ENCODE peak calls at places on chromosome 4, in four cellular contexts. One of them, this sample, is unnamed.

GRCh38 chr4:30722916-30723270 is 2.7 kb downstream of the PCDH7 start:
- DNase-seq in tibial nerve: no peak
- DNase-seq in H9: peak; percentile 41
- DNase-seq in stomach: no peak
- DNase-seq in this sample: no peak

GRCh38 chr4:86453044-86453501 is 93.2 kb upstream of the MAPK10 start:
- DNase-seq in tibial nerve: no peak
- DNase-seq in H9: no peak
- DNase-seq in stomach: no peak
- DNase-seq in this sample: peak; percentile 47

GRCh38 chr4:752196-752861 is 46.7 kb downstream of the PCGF3 start:
- DNase-seq in tibial nerve: no peak
- DNase-seq in H9: no peak
- DNase-seq in stomach: no peak
- DNase-seq in this sample: no peak

GRCh38 chr4:8831221-8832129 is 40.2 kb downstream of the HMX1 start:
- DNase-seq in tibial nerve: no peak
- DNase-seq in H9: no peak
- DNase-seq in stomach: peak; percentile 22
- DNase-seq in this sample: no peak

GRCh38 chr4:116925900-116926457 is 159.4 kb downstream of the TRAM1L1 start:
- DNase-seq in tibial nerve: no peak
- DNase-seq in H9: peak; percentile 63
- DNase-seq in stomach: peak; percentile 39
- DNase-seq in this sample: peak; percentile 10

GRCh38 chr4:61468091-61468720 is 268.1 kb downstream of the ADGRL3 start:
- DNase-seq in tibial nerve: no peak
- DNase-seq in H9: no peak
- DNase-seq in stomach: no peak
- DNase-seq in this sample: no peak

GRCh38 chr4:150447356-150447755 is 134.6 kb upstream of the MAB21L2 start:
- DNase-seq in tibial nerve: no peak
- DNase-seq in H9: no peak
- DNase-seq in stomach: no peak
- DNase-seq in this sample: no peak

GRCh38 chr4:64230709-64231310 is 178.4 kb downstream of the TECRL start:
- DNase-seq in tibial nerve: no peak
- DNase-seq in H9: no peak
- DNase-seq in stomach: no peak
- DNase-seq in this sample: no peak

GRCh38 chr4:85496933-85497332 is 22.0 kb downstream of the ARHGAP24 start:
- DNase-seq in tibial nerve: no peak
- DNase-seq in H9: no peak
- DNase-seq in stomach: no peak
- DNase-seq in this sample: no peak

GRCh38 chr4:80138556-80139538 is 58.5 kb upstream of the PRDM8 start:
- DNase-seq in tibial nerve: no peak
- DNase-seq in H9: no peak
- DNase-seq in stomach: no peak
- DNase-seq in this sample: no peak

GRCh38 chr4:81040175-81040659 is 9.7 kb downstream of the BMP3 start:
- DNase-seq in tibial nerve: no peak
- DNase-seq in H9: no peak
- DNase-seq in stomach: no peak
- DNase-seq in this sample: no peak

GRCh38 chr4:23476514-23477090 is 413.2 kb downstream of the PPARGC1A start:
- DNase-seq in tibial nerve: no peak
- DNase-seq in H9: no peak
- DNase-seq in stomach: no peak
- DNase-seq in this sample: no peak

GRCh38 chr4:48049483-48049882 is 32.9 kb downstream of the NIPAL1 start:
- DNase-seq in tibial nerve: no peak
- DNase-seq in H9: no peak
- DNase-seq in stomach: no peak
- DNase-seq in this sample: no peak

GRCh38 chr4:41189076-41189475 is 25.3 kb downstream of the APBB2 start:
- DNase-seq in tibial nerve: no peak
- DNase-seq in H9: no peak
- DNase-seq in stomach: no peak
- DNase-seq in this sample: no peak

GRCh38 chr4:29581469-29581868 is 1138.7 kb upstream of the PCDH7 start:
- DNase-seq in tibial nerve: no peak
- DNase-seq in H9: no peak
- DNase-seq in stomach: no peak
- DNase-seq in this sample: no peak

GRCh38 chr4:150069361-150069760 is 8.9 kb upstream of the DCLK2 start:
- DNase-seq in tibial nerve: no peak
- DNase-seq in H9: no peak
- DNase-seq in stomach: no peak
- DNase-seq in this sample: no peak

GRCh38 chr4:3199661-3200422 is 49.1 kb upstream of the MSANTD1 start:
- DNase-seq in tibial nerve: no peak
- DNase-seq in H9: no peak
- DNase-seq in stomach: no peak
- DNase-seq in this sample: no peak

GRCh38 chr4:81758865-81759264 is 287.2 kb upstream of the RASGEF1B start:
- DNase-seq in tibial nerve: no peak
- DNase-seq in H9: no peak
- DNase-seq in stomach: no peak
- DNase-seq in this sample: no peak

GRCh38 chr4:171785392-171785791 is 27.8 kb upstream of the GALNTL6 start:
- DNase-seq in tibial nerve: no peak
- DNase-seq in H9: no peak
- DNase-seq in stomach: no peak
- DNase-seq in this sample: no peak

GRCh38 chr4:126735294-126736132 is 897.2 kb upstream of the INTU start:
- DNase-seq in tibial nerve: no peak
- DNase-seq in H9: no peak
- DNase-seq in stomach: no peak
- DNase-seq in this sample: no peak

GRCh38 chr4:169847171-169847570 is 89.4 kb upstream of the HPF1 start:
- DNase-seq in tibial nerve: no peak
- DNase-seq in H9: no peak
- DNase-seq in stomach: no peak
- DNase-seq in this sample: no peak

GRCh38 chr4:148311493-148311892 is 130.7 kb downstream of the NR3C2 start:
- DNase-seq in tibial nerve: no peak
- DNase-seq in H9: no peak
- DNase-seq in stomach: no peak
- DNase-seq in this sample: no peak

GRCh38 chr4:13705521-13706035 is 78.1 kb upstream of the BOD1L1 start:
- DNase-seq in tibial nerve: no peak
- DNase-seq in H9: peak; percentile 28
- DNase-seq in stomach: no peak
- DNase-seq in this sample: peak; percentile 18

GRCh38 chr4:110003401-110004187 is 90.9 kb downstream of the EGF start:
- DNase-seq in tibial nerve: no peak
- DNase-seq in H9: no peak
- DNase-seq in stomach: no peak
- DNase-seq in this sample: no peak

GRCh38 chr4:2257361-2258001 is 4.4 kb downstream of the MXD4 start:
- DNase-seq in tibial nerve: peak; percentile 6
- DNase-seq in H9: no peak
- DNase-seq in stomach: peak; percentile 25
- DNase-seq in this sample: peak; percentile 34

GRCh38 chr4:53654300-53654758 is 63.0 kb upstream of the LNX1 start:
- DNase-seq in tibial nerve: no peak
- DNase-seq in H9: no peak
- DNase-seq in stomach: peak; percentile 54
- DNase-seq in this sample: no peak

GRCh38 chr4:101345596-101346311 is 1.6 kb downstream of the PPP3CA start:
- DNase-seq in tibial nerve: peak; percentile 21
- DNase-seq in H9: peak; percentile 42
- DNase-seq in stomach: peak; percentile 33
- DNase-seq in this sample: peak; percentile 80

DNA sequence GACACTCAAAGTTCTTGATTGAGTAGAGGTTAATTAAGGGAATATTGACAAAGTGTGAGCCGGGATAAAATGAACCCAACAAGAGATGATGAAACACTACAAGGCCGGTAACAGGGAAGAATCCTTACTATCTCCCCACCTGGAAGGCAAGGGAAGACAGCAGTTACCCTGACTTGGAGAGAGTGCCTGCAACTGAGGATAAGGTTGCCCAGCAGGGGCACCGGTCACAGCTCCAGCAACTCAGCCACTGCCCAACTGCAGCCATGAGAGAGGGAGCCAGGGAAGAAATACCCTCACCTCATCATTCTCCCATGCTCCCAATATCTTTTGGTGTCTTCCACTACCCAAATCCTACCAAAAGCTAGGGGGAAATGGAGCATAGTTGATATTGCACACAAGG is 212.7 kb downstream of the KCTD8 start:
- DNase-seq in tibial nerve: no peak
- DNase-seq in H9: peak; percentile 32
- DNase-seq in stomach: no peak
- DNase-seq in this sample: no peak
- TF ChIP-seq CTCF in tibial nerve: no peak
- TF ChIP-seq CTCF in H9: peak; percentile 11
- TF ChIP-seq CTCF in stomach: no peak
- TF ChIP-seq CTCF in this sample: no peak

GRCh38 chr4:6705638-6706037 is 4.0 kb downstream of the MRFAP1L1 start:
- DNase-seq in tibial nerve: no peak
- DNase-seq in H9: no peak
- DNase-seq in stomach: no peak
- DNase-seq in this sample: no peak

GRCh38 chr4:6710282-6710681 is 617 bp upstream of the MRFAP1L1 start:
- DNase-seq in tibial nerve: no peak
- DNase-seq in H9: no peak
- DNase-seq in stomach: no peak
- DNase-seq in this sample: peak; percentile 15

GRCh38 chr4:6714954-6715353 is 1.0 kb upstream of the BLOC1S4 start:
- DNase-seq in tibial nerve: no peak
- DNase-seq in H9: no peak
- DNase-seq in stomach: no peak
- DNase-seq in this sample: no peak

GRCh38 chr4:6706173-6706572 is 3.5 kb downstream of the MRFAP1L1 start:
- DNase-seq in tibial nerve: no peak
- DNase-seq in H9: no peak
- DNase-seq in stomach: no peak
- DNase-seq in this sample: no peak

DNA sequence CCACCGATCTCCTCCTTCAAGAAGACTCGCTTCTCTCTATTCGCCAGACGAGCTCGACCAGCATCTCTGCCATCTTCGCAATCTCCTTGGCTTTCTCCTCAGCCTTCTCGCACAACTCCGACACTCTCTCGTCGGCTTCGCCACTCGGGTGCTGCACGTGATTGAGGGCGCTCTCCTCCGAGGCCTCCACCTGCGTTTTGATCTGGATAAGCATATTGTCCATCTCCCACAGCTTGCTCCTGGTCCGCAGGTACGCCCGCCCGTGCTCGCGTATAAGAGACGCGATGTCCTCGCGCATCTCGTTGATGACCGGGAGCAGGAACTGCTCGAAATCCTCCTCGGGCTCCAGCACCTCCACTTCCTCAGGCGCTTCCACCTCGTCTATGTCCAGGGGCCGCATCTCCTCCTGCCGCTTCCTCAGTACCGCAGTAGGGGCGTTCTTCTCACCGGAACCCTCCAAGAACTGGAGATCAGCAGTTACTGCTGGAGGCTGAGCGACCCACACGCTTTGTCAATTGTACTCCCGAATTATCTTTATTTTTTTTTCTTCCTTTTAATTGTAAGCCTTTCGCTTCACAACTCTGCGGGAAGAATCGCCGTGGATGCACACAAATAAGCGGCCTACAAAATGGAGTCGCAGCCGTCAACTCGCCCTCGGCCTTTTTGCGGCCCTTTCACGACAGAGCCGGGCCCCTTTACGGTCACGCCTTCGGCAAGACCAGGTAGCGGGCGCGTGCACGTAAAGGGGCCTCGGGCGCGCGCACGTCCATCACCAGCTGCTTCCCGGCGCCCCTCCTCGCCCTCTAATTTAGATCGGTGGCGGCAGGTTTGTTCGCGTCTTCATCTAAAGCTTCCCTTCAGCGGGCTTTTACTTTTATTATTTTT is at the start of gene MRFAP1L1:
- DNase-seq in tibial nerve: peak; percentile 96
- DNase-seq in H9: peak; percentile 97
- DNase-seq in stomach: peak; percentile 98
- DNase-seq in this sample: peak; percentile 96
- TF ChIP-seq CTCF in tibial nerve: no peak
- TF ChIP-seq CTCF in H9: peak; percentile 36
- TF ChIP-seq CTCF in stomach: no peak
- TF ChIP-seq CTCF in this sample: no peak

DNA sequence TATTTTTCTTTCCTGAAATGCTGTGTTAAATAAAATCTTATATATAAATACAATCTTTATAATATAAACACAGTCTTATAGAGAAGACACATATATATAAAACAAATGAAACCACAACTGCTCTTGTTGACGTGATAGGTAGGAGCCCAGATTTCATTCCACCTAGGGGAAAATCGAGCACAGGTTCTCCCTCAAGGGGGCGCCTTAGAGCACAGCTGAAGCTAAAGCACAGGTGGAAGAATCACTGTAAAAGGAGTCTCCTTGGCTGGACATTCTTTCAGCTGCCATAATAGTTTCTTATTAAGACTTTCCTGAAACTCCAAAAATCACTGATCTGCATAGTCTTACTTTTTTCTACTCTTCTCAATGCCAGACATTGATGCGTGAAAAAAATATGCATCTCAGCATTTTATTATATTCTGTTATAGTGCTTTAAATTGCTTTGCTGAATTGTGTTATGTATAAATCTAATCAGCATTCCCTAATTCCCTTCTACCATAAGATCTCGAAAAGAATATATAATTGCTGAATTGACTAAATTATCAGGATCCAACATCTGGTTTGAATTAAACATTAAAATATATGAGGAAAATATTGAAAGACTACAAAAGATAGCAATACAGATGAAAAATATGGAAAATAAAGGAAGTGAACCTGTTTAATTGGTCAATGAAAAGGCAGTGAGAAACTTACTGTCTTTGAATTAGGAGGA is 25.5 kb upstream of the RXFP1 start:
- DNase-seq in tibial nerve: no peak
- DNase-seq in H9: peak; percentile 58
- DNase-seq in stomach: peak; percentile 44
- DNase-seq in this sample: no peak
- TF ChIP-seq CTCF in tibial nerve: no peak
- TF ChIP-seq CTCF in H9: peak; percentile 86
- TF ChIP-seq CTCF in stomach: no peak
- TF ChIP-seq CTCF in this sample: no peak

DNA sequence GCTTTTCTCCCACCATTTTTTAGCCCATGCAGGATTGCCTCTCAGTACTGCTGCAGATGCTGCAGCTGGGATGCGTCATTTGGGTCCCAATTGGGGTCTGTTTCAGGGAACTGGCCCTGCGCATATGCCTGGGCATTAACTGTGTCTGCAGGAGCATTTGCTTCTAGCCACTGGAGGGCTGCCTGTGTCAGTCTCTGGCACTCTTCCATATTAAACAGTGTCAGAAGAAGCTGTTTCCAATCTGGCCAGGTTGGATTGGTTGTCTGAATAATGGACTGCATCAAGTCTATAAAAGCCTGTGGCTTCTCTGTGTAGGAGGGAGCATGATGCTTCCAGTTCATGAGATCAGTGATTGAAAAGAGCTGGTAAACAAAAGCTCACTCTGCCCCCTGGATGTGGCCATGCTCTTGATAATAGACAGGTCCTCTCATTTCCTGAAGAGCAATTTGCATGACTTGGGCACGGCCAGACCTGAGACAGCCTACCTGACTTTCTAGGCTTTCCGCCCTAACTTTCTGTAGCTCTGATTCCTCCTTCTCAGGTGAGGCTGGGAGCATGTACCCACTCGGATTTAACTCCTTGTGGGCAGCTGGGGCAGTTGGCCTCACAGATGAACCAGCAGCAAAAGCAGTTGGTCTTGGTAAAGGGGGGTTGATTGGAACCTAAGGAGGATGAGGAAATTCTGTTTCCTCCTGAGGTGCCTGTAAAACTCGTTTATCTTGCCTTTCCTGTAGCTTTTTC is 29.2 kb downstream of the SULT1E1 start:
- DNase-seq in tibial nerve: no peak
- DNase-seq in H9: peak; percentile 45
- DNase-seq in stomach: peak; percentile 47
- DNase-seq in this sample: no peak
- TF ChIP-seq CTCF in tibial nerve: no peak
- TF ChIP-seq CTCF in H9: peak; percentile 31
- TF ChIP-seq CTCF in stomach: no peak
- TF ChIP-seq CTCF in this sample: no peak

This sample was measured in ovary.